ENCODE peak calls at places on chromosome 3, in ten cellular contexts. Z is NCI-H1417; T is ELF-1; R is CD8-positive, alpha-beta memory T cell; C is GM18507; D is GM12865; F is AG10803; Y is activated CD8-positive, alpha-beta memory T cell treated with anti-CD3 and anti-CD28 coated beads, Interleukin-2, amount 50 U/mL, for 4 hours; V is posterior vena cava; W is sciatic nerve. S is an unnamed sample.

GRCh38 chr3:123642182-123642956 is 57.5 kb upstream of the HACD2 start:
- DNase-seq in Z (peak; percentile 58), T (peak; percentile 99), R (peak; percentile 6), C (peak; percentile 45), D (peak; percentile 87), F (peak; percentile 91), Y (peak; percentile 27), V (peak; percentile 91), W (no peak), S (peak; percentile 75)

GRCh38 chr3:118213892-118214291 is 820.8 kb downstream of the IGSF11 start:
- DNase-seq in Z (no peak), T (no peak), R (no peak), C (no peak), D (no peak), F (no peak), Y (no peak), V (no peak), W (no peak), S (no peak)

GRCh38 chr3:69998759-69999158 is 774 bp upstream of the SAMMSON start:
- DNase-seq in Z (no peak), T (no peak), R (no peak), C (no peak), D (no peak), F (no peak), Y (no peak), V (no peak), W (no peak), S (no peak)

GRCh38 chr3:72375237-72376154 is 472.7 kb downstream of the SHQ1 start:
- DNase-seq in Z (no peak), T (no peak), R (no peak), C (no peak), D (peak; percentile 11), F (no peak), Y (peak; percentile 30), V (no peak), W (no peak), S (no peak)

GRCh38 chr3:13301295-13301987 is 118.7 kb downstream of the NUP210 start:
- DNase-seq in Z (peak; percentile 41), T (peak; percentile 90), R (no peak), C (no peak), D (peak; percentile 41), F (peak; percentile 49), Y (no peak), V (peak; percentile 73), W (no peak), S (no peak)

GRCh38 chr3:54965746-54966145 is 37.9 kb upstream of the LRTM1 start:
- DNase-seq in Z (no peak), T (peak; percentile 27), R (no peak), C (no peak), D (no peak), F (peak; percentile 75), Y (no peak), V (no peak), W (no peak), S (no peak)

GRCh38 chr3:127857270-127857801 is 35.0 kb upstream of the MGLL start:
- DNase-seq in Z (peak; percentile 6), T (no peak), R (no peak), C (no peak), D (peak; percentile 45), F (peak; percentile 13), Y (no peak), V (no peak), W (no peak), S (no peak)

GRCh38 chr3:164479978-164480377 is 598.3 kb downstream of the SI start:
- DNase-seq in Z (no peak), T (no peak), R (no peak), C (no peak), D (no peak), F (no peak), Y (no peak), V (no peak), W (no peak), S (no peak)

GRCh38 chr3:52798978-52799476 is 4.4 kb downstream of the ITIH3 start:
- DNase-seq in Z (no peak), T (peak; percentile 71), R (no peak), C (peak; percentile 25), D (peak; percentile 45), F (no peak), Y (peak; percentile 18), V (no peak), W (no peak), S (peak; percentile 50)

GRCh38 chr3:191263850-191264249 is 64.8 kb downstream of the OSTN start:
- DNase-seq in Z (no peak), T (no peak), R (no peak), C (no peak), D (no peak), F (no peak), Y (no peak), V (no peak), W (no peak), S (no peak)

GRCh38 chr3:55543228-55543627 is 56.1 kb upstream of the WNT5A start:
- DNase-seq in Z (no peak), T (no peak), R (no peak), C (no peak), D (no peak), F (no peak), Y (no peak), V (no peak), W (no peak), S (no peak)

GRCh38 chr3:126194713-126195305 is 14.4 kb upstream of the ALDH1L1 start:
- DNase-seq in Z (peak; percentile 35), T (no peak), R (no peak), C (no peak), D (no peak), F (no peak), Y (no peak), V (no peak), W (no peak), S (no peak)

GRCh38 chr3:151439652-151440125 is 21.2 kb downstream of the IGSF10 start:
- DNase-seq in Z (peak; percentile 55), T (peak; percentile 42), R (no peak), C (peak; percentile 9), D (peak; percentile 61), F (peak; percentile 80), Y (no peak), V (no peak), W (no peak), S (peak; percentile 12)

GRCh38 chr3:197021231-197021630 is 8.4 kb downstream of the MELTF start:
- DNase-seq in Z (no peak), T (no peak), R (no peak), C (no peak), D (no peak), F (no peak), Y (no peak), V (no peak), W (no peak), S (no peak)

GRCh38 chr3:71251156-71251775 is 332.3 kb downstream of the FOXP1 start:
- DNase-seq in Z (no peak), T (no peak), R (no peak), C (no peak), D (no peak), F (peak; percentile 83), Y (no peak), V (no peak), W (no peak), S (no peak)

GRCh38 chr3:72270072-72270611 is 485.2 kb upstream of the PROK2 start:
- DNase-seq in Z (no peak), T (peak; percentile 56), R (no peak), C (no peak), D (peak; percentile 76), F (peak; percentile 97), Y (no peak), V (peak; percentile 96), W (peak; percentile 88), S (no peak)

GRCh38 chr3:51937014-51937413 is 4.7 kb downstream of the RRP9 start:
- DNase-seq in Z (no peak), T (no peak), R (no peak), C (no peak), D (no peak), F (no peak), Y (no peak), V (peak; percentile 62), W (peak; percentile 43), S (no peak)

GRCh38 chr3:157618075-157618760 is 115.0 kb upstream of the VEPH1 start:
- DNase-seq in Z (peak; percentile 67), T (no peak), R (peak; percentile 32), C (peak; percentile 30), D (peak; percentile 62), F (peak; percentile 81), Y (no peak), V (no peak), W (no peak), S (peak; percentile 42)

GRCh38 chr3:196537319-196537984 is 22.3 kb upstream of the SMCO1 start:
- DNase-seq in Z (peak; percentile 26), T (peak; percentile 40), R (peak; percentile 29), C (peak; percentile 15), D (peak; percentile 51), F (no peak), Y (peak; percentile 67), V (no peak), W (peak; percentile 62), S (peak; percentile 37)

GRCh38 chr3:35224571-35225280 is 414.6 kb upstream of the ARPP21 start:
- DNase-seq in Z (no peak), T (no peak), R (no peak), C (no peak), D (no peak), F (no peak), Y (no peak), V (no peak), W (no peak), S (no peak)

GRCh38 chr3:127718244-127718915 is 45.6 kb downstream of the ABTB1 start:
- DNase-seq in Z (no peak), T (no peak), R (no peak), C (no peak), D (no peak), F (no peak), Y (no peak), V (peak; percentile 11), W (peak; percentile 32), S (no peak)

GRCh38 chr3:81744366-81744765 is 17.1 kb downstream of the GBE1 start:
- DNase-seq in Z (no peak), T (peak; percentile 4), R (no peak), C (no peak), D (no peak), F (peak; percentile 97), Y (no peak), V (no peak), W (no peak), S (no peak)

GRCh38 chr3:127003175-127003555 is 20.2 kb downstream of the PLXNA1 start:
- DNase-seq in Z (no peak), T (no peak), R (no peak), C (no peak), D (no peak), F (no peak), Y (no peak), V (no peak), W (no peak), S (no peak)

GRCh38 chr3:104908761-104909160 is 457.9 kb upstream of the ALCAM start:
- DNase-seq in Z (peak; percentile 10), T (no peak), R (no peak), C (no peak), D (peak; percentile 12), F (peak; percentile 3), Y (no peak), V (no peak), W (no peak), S (no peak)

GRCh38 chr3:65971281-65972252 is 67.2 kb downstream of the MAGI1 start:
- DNase-seq in Z (peak; percentile 70), T (peak; percentile 58), R (no peak), C (no peak), D (no peak), F (no peak), Y (no peak), V (no peak), W (no peak), S (no peak)

GRCh38 chr3:69879051-69879450 is 120.5 kb upstream of the SAMMSON start:
- DNase-seq in Z (no peak), T (no peak), R (no peak), C (no peak), D (no peak), F (no peak), Y (no peak), V (peak; percentile 36), W (no peak), S (no peak)

GRCh38 chr3:66362541-66362941 is 138.3 kb downstream of the LRIG1 start:
- DNase-seq in Z (no peak), T (no peak), R (no peak), C (no peak), D (no peak), F (peak; percentile 82), Y (no peak), V (no peak), W (no peak), S (no peak)

GRCh38 chr3:157464283-157464682 is 27.6 kb downstream of the PTX3 start:
- DNase-seq in Z (no peak), T (no peak), R (no peak), C (no peak), D (no peak), F (no peak), Y (no peak), V (no peak), W (no peak), S (no peak)

S was measured in GM19239.